ENCODE peak calls at places on chromosomes 3 and 15, in five cellular contexts. One of them, this sample, is unnamed.

GRCh38 chr15:34362047-34362773 is 4.8 kb downstream of the LPCAT4 start:
- DNase-seq in GM12878: no peak
- DNase-seq in GM12891: no peak
- DNase-seq in K562: no peak
- DNase-seq in HepG2: no peak
- DNase-seq in this sample: no peak

GRCh38 chr15:74793135-74794028 is 11.5 kb downstream of the CSK start:
- DNase-seq in GM12878: no peak
- DNase-seq in GM12891: no peak
- DNase-seq in K562: no peak
- DNase-seq in HepG2: no peak
- DNase-seq in this sample: no peak

GRCh38 chr3:24480497-24480896 is 14.2 kb downstream of the THRB start:
- DNase-seq in GM12878: no peak
- DNase-seq in GM12891: no peak
- DNase-seq in K562: no peak
- DNase-seq in HepG2: no peak
- DNase-seq in this sample: no peak

GRCh38 chr15:89445553-89445952 is 50.8 kb downstream of the RHCG start:
- DNase-seq in GM12878: no peak
- DNase-seq in GM12891: no peak
- DNase-seq in K562: no peak
- DNase-seq in HepG2: no peak
- DNase-seq in this sample: no peak

GRCh38 chr3:124839896-124840295 is 47.3 kb downstream of the ITGB5 start:
- DNase-seq in GM12878: no peak
- DNase-seq in GM12891: no peak
- DNase-seq in K562: no peak
- DNase-seq in HepG2: no peak
- DNase-seq in this sample: no peak

GRCh38 chr3:170062068-170062467 is 24.3 kb downstream of the GPR160 start:
- DNase-seq in GM12878: no peak
- DNase-seq in GM12891: no peak
- DNase-seq in K562: no peak
- DNase-seq in HepG2: no peak
- DNase-seq in this sample: no peak

GRCh38 chr3:150495149-150495548 is 51.1 kb downstream of the SERP1 start:
- DNase-seq in GM12878: no peak
- DNase-seq in GM12891: no peak
- DNase-seq in K562: peak
- DNase-seq in HepG2: no peak
- DNase-seq in this sample: no peak

GRCh38 chr15:55290361-55291057 is 896 bp upstream of the RAB27A start:
- DNase-seq in GM12878: no peak
- DNase-seq in GM12891: peak
- DNase-seq in K562: peak
- DNase-seq in HepG2: peak
- DNase-seq in this sample: peak

GRCh38 chr3:111733856-111734255 is 125.2 kb upstream of the PHLDB2 start:
- DNase-seq in GM12878: no peak
- DNase-seq in GM12891: no peak
- DNase-seq in K562: no peak
- DNase-seq in HepG2: no peak
- DNase-seq in this sample: no peak

GRCh38 chr3:133135303-133135702 is 97.1 kb downstream of the TMEM108 start:
- DNase-seq in GM12878: no peak
- DNase-seq in GM12891: no peak
- DNase-seq in K562: no peak
- DNase-seq in HepG2: no peak
- DNase-seq in this sample: no peak

GRCh38 chr3:17154221-17154620 is 269.5 kb downstream of the PLCL2 start:
- DNase-seq in GM12878: no peak
- DNase-seq in GM12891: no peak
- DNase-seq in K562: no peak
- DNase-seq in HepG2: no peak
- DNase-seq in this sample: no peak

GRCh38 chr3:124814620-124815421 is 72.3 kb downstream of the ITGB5 start:
- DNase-seq in GM12878: no peak
- DNase-seq in GM12891: no peak
- DNase-seq in K562: no peak
- DNase-seq in HepG2: peak
- DNase-seq in this sample: no peak

GRCh38 chr3:129845956-129846355 is 47.6 kb downstream of the TMCC1 start:
- DNase-seq in GM12878: no peak
- DNase-seq in GM12891: no peak
- DNase-seq in K562: no peak
- DNase-seq in HepG2: no peak
- DNase-seq in this sample: no peak

GRCh38 chr3:53550005-53550620 is 55.7 kb downstream of the CACNA1D start:
- DNase-seq in GM12878: no peak
- DNase-seq in GM12891: no peak
- DNase-seq in K562: no peak
- DNase-seq in HepG2: no peak
- DNase-seq in this sample: no peak

GRCh38 chr15:80468776-80469175 is 64.6 kb downstream of the ARNT2 start:
- DNase-seq in GM12878: no peak
- DNase-seq in GM12891: no peak
- DNase-seq in K562: no peak
- DNase-seq in HepG2: no peak
- DNase-seq in this sample: no peak

GRCh38 chr3:64218329-64218728 is 6.9 kb downstream of the PRICKLE2 start:
- DNase-seq in GM12878: no peak
- DNase-seq in GM12891: no peak
- DNase-seq in K562: no peak
- DNase-seq in HepG2: no peak
- DNase-seq in this sample: no peak

GRCh38 chr3:112794622-112795172 is 52.0 kb downstream of the CD200R1L start:
- DNase-seq in GM12878: no peak
- DNase-seq in GM12891: no peak
- DNase-seq in K562: no peak
- DNase-seq in HepG2: no peak
- DNase-seq in this sample: no peak

GRCh38 chr15:63191895-63192603 is 2.6 kb downstream of the RAB8B start:
- DNase-seq in GM12878: peak
- DNase-seq in GM12891: no peak
- DNase-seq in K562: peak
- DNase-seq in HepG2: no peak
- DNase-seq in this sample: no peak

GRCh38 chr15:64090527-64090926 is 3.1 kb downstream of the CIAO2A start:
- DNase-seq in GM12878: no peak
- DNase-seq in GM12891: no peak
- DNase-seq in K562: no peak
- DNase-seq in HepG2: no peak
- DNase-seq in this sample: peak

GRCh38 chr3:174613173-174613572 is 246.0 kb upstream of the NAALADL2 start:
- DNase-seq in GM12878: no peak
- DNase-seq in GM12891: no peak
- DNase-seq in K562: no peak
- DNase-seq in HepG2: no peak
- DNase-seq in this sample: no peak

GRCh38 chr3:174619244-174619643 is 239.9 kb upstream of the NAALADL2 start:
- DNase-seq in GM12878: no peak
- DNase-seq in GM12891: no peak
- DNase-seq in K562: no peak
- DNase-seq in HepG2: no peak
- DNase-seq in this sample: no peak

GRCh38 chr3:174618368-174618767 is 240.8 kb upstream of the NAALADL2 start:
- DNase-seq in GM12878: no peak
- DNase-seq in GM12891: no peak
- DNase-seq in K562: no peak
- DNase-seq in HepG2: no peak
- DNase-seq in this sample: no peak

GRCh38 chr3:174614046-174614445 is 245.1 kb upstream of the NAALADL2 start:
- DNase-seq in GM12878: no peak
- DNase-seq in GM12891: no peak
- DNase-seq in K562: no peak
- DNase-seq in HepG2: no peak
- DNase-seq in this sample: no peak
- TF ChIP-seq TAF1 in GM12878: no peak
- TF ChIP-seq TAF1 in GM12891: no peak
- TF ChIP-seq TAF1 in K562: no peak
- TF ChIP-seq TAF1 in HepG2: no peak
- TF ChIP-seq TAF1 in this sample: no peak

GRCh38 chr3:52529376-52530333 is 4.0 kb downstream of the NT5DC2 start:
- DNase-seq in GM12878: no peak
- DNase-seq in GM12891: no peak
- DNase-seq in K562: no peak
- DNase-seq in HepG2: no peak
- DNase-seq in this sample: no peak
- TF ChIP-seq TAF1 in GM12878: no peak
- TF ChIP-seq TAF1 in GM12891: no peak
- TF ChIP-seq TAF1 in K562: no peak
- TF ChIP-seq TAF1 in HepG2: no peak
- TF ChIP-seq TAF1 in this sample: no peak

GRCh38 chr3:9649791-9650521 is 651 bp downstream of the MTMR14 start:
- DNase-seq in GM12878: peak
- DNase-seq in GM12891: peak
- DNase-seq in K562: peak
- DNase-seq in HepG2: no peak
- DNase-seq in this sample: peak
- TF ChIP-seq TAF1 in GM12878: no peak
- TF ChIP-seq TAF1 in GM12891: no peak
- TF ChIP-seq TAF1 in K562: no peak
- TF ChIP-seq TAF1 in HepG2: no peak
- TF ChIP-seq TAF1 in this sample: no peak

GRCh38 chr3:33187368-33187634 is 31.3 kb downstream of the SUSD5 start:
- DNase-seq in GM12878: no peak
- DNase-seq in GM12891: no peak
- DNase-seq in K562: no peak
- DNase-seq in HepG2: no peak
- DNase-seq in this sample: no peak

GRCh38 chr3:33181229-33181628 is 37.4 kb downstream of the SUSD5 start:
- DNase-seq in GM12878: no peak
- DNase-seq in GM12891: no peak
- DNase-seq in K562: no peak
- DNase-seq in HepG2: peak
- DNase-seq in this sample: no peak

GRCh38 chr3:33184863-33185262 is 33.7 kb downstream of the SUSD5 start:
- DNase-seq in GM12878: no peak
- DNase-seq in GM12891: no peak
- DNase-seq in K562: no peak
- DNase-seq in HepG2: peak
- DNase-seq in this sample: no peak

GRCh38 chr3:33186524-33187367 is 31.9 kb downstream of the SUSD5 start:
- DNase-seq in GM12878: no peak
- DNase-seq in GM12891: no peak
- DNase-seq in K562: no peak
- DNase-seq in HepG2: peak
- DNase-seq in this sample: no peak
- TF ChIP-seq TAF1 in GM12878: no peak
- TF ChIP-seq TAF1 in GM12891: no peak
- TF ChIP-seq TAF1 in K562: no peak
- TF ChIP-seq TAF1 in HepG2: no peak
- TF ChIP-seq TAF1 in this sample: no peak

GRCh38 chr3:149314807-149315578 is 18.4 kb downstream of the TM4SF18 start:
- DNase-seq in GM12878: no peak
- DNase-seq in GM12891: no peak
- DNase-seq in K562: no peak
- DNase-seq in HepG2: peak
- DNase-seq in this sample: no peak

GRCh38 chr3:149306751-149307434 is 26.5 kb downstream of the TM4SF18 start:
- DNase-seq in GM12878: no peak
- DNase-seq in GM12891: no peak
- DNase-seq in K562: no peak
- DNase-seq in HepG2: no peak
- DNase-seq in this sample: no peak

GRCh38 chr3:149307435-149307783 is 26.0 kb downstream of the TM4SF18 start:
- DNase-seq in GM12878: no peak
- DNase-seq in GM12891: no peak
- DNase-seq in K562: no peak
- DNase-seq in HepG2: no peak
- DNase-seq in this sample: no peak

GRCh38 chr3:149313542-149313941 is 19.9 kb downstream of the TM4SF18 start:
- DNase-seq in GM12878: no peak
- DNase-seq in GM12891: no peak
- DNase-seq in K562: no peak
- DNase-seq in HepG2: no peak
- DNase-seq in this sample: no peak

DNA sequence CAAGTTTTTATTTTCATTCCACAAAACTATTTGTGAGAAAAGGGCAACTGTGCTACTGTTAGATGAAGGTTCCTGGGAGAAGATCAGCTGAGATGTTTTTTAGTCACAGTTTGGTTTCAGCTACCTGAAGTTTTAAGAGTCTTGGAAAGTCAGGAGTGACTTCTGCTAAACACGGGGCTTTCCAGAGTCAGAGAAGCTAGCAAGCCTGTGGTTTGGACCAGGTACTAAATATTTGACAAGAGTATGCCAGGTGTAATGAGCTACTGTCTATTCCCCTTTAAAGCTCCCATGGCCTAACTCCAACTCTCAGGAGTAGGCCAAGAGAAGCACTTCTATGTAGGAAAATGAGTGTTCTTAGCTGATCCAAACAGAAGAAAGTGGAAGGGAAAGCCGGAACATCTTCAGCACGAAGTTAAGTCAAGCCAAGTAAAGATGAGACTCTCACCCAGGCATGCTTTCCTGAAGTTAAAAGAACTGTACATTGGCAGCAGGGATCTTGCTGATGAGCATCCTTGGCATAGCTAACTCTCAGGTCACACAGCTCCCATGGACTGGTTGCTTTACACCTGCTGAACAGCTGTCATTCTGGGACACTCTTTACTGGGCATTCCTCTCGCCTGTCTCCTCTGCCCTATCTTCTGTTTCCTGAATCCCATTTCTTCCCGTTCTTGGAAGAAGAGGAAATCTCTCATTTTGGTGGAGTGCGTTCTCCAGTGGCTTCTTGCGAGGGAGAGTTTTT is 22.5 kb downstream of the TM4SF18 start:
- DNase-seq in GM12878: no peak
- DNase-seq in GM12891: no peak
- DNase-seq in K562: no peak
- DNase-seq in HepG2: no peak
- DNase-seq in this sample: no peak
- TF ChIP-seq TAF1 in GM12878: no peak
- TF ChIP-seq TAF1 in GM12891: no peak
- TF ChIP-seq TAF1 in K562: no peak
- TF ChIP-seq TAF1 in HepG2: no peak
- TF ChIP-seq TAF1 in this sample: no peak

DNA sequence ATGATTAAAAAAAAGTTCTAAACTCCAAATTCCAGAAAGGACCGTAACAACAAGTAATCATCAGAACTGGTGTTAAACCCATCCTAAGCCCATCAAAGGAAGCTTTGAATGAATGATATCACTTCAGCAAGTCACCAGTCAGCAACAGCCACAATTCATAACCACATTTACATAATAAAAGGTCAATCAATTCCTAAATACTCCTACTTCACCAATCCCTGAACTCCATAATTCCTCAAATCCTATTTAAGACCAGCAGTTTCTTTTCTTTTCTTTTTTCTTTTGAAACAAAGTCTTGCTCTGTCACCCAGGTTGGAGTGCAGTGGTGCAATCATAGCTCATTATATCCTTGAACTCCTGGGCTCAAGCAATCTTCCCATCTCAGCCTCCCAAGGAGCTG is 40.5 kb downstream of the TTBK2 start:
- DNase-seq in GM12878: no peak
- DNase-seq in GM12891: no peak
- DNase-seq in K562: no peak
- DNase-seq in HepG2: no peak
- DNase-seq in this sample: no peak
- TF ChIP-seq TAF1 in GM12878: no peak
- TF ChIP-seq TAF1 in GM12891: no peak
- TF ChIP-seq TAF1 in K562: no peak
- TF ChIP-seq TAF1 in HepG2: no peak
- TF ChIP-seq TAF1 in this sample: no peak

This sample was measured in GM12892.